ENCODE peak calls at places on chromosomes 6 and 20, in seven cellular contexts. G, P, J, F, Y, D and H are unnamed samples. For H3K4me1, the result is how much of the 10 kb centered on the place peaks cover.

GRCh38 chr6:113184736-113185135 is 672.4 kb upstream of the MARCKS start:
- DNase-seq in Y (peak), F (peak), D (peak), G (no peak), P (peak), J (no peak), H (no peak)

GRCh38 chr20:39822667-39823066 is 860.5 kb downstream of the DHX35 start:
- DNase-seq in F (no peak), D (no peak), Y (no peak), G (no peak), J (no peak), P (peak), H (no peak)

GRCh38 chr6:118597636-118598035 is 49.5 kb downstream of the PLN start:
- DNase-seq in P (no peak), J (no peak), G (no peak), D (no peak), F (no peak), Y (no peak), H (no peak)

GRCh38 chr6:157240059-157240959 is 83.0 kb downstream of the TMEM242 start:
- DNase-seq in J (no peak), G (no peak), Y (no peak), D (peak), P (peak), F (peak), H (no peak)

GRCh38 chr6:33199687-33200233 is 705 bp downstream of the RXRB start:
- DNase-seq in Y (peak), F (peak), J (no peak), G (no peak), D (peak), P (peak), H (no peak)

GRCh38 chr6:8170245-8170644 is 67.9 kb upstream of the EEF1E1 start:
- DNase-seq in F (no peak), Y (no peak), D (no peak), P (no peak), J (no peak), G (no peak), H (no peak)

GRCh38 chr6:5314191-5314865 is 53.0 kb downstream of the FARS2 start:
- DNase-seq in J (no peak), G (no peak), P (no peak), Y (no peak), D (no peak), F (no peak), H (no peak)

GRCh38 chr6:116012471-116012949 is 48.2 kb downstream of the FRK start:
- DNase-seq in G (no peak), F (no peak), Y (no peak), D (no peak), P (peak), J (no peak), H (no peak)

GRCh38 chr6:27294409-27294808 is 17.7 kb downstream of the POM121L2 start:
- DNase-seq in J (no peak), F (no peak), D (no peak), Y (no peak), G (no peak), P (no peak), H (no peak)

GRCh38 chr20:6855806-6856205 is 88.3 kb downstream of the BMP2 start:
- DNase-seq in F (no peak), G (no peak), Y (no peak), P (no peak), D (no peak), J (no peak), H (no peak)

GRCh38 chr20:14406495-14406894 is 69.1 kb upstream of the FLRT3 start:
- DNase-seq in Y (no peak), G (no peak), P (peak), J (no peak), F (no peak), D (no peak), H (no peak)

GRCh38 chr6:1972961-1973360 is 272.4 kb downstream of the GMDS start:
- DNase-seq in P (no peak), F (no peak), Y (no peak), G (no peak), D (no peak), J (no peak), H (no peak)

GRCh38 chr6:99151634-99152344 is 197.7 kb downstream of the FAXC start:
- DNase-seq in Y (peak), F (no peak), J (no peak), D (peak), P (peak), G (peak), H (peak)

GRCh38 chr6:155417454-155417853 is 38.2 kb downstream of the NOX3 start:
- DNase-seq in F (no peak), G (no peak), Y (no peak), D (no peak), P (no peak), J (no peak), H (no peak)

GRCh38 chr6:155424201-155424600 is 31.4 kb downstream of the NOX3 start:
- DNase-seq in D (no peak), J (no peak), G (no peak), Y (no peak), F (no peak), P (no peak), H (no peak)

GRCh38 chr6:155419161-155419560 is 36.5 kb downstream of the NOX3 start:
- DNase-seq in J (no peak), F (no peak), G (no peak), Y (no peak), D (no peak), P (no peak), H (no peak)

GRCh38 chr6:155418017-155418749 is 37.5 kb downstream of the NOX3 start:
- DNase-seq in P (peak), J (peak), Y (peak), D (no peak), F (no peak), G (no peak), H (no peak)

DNA sequence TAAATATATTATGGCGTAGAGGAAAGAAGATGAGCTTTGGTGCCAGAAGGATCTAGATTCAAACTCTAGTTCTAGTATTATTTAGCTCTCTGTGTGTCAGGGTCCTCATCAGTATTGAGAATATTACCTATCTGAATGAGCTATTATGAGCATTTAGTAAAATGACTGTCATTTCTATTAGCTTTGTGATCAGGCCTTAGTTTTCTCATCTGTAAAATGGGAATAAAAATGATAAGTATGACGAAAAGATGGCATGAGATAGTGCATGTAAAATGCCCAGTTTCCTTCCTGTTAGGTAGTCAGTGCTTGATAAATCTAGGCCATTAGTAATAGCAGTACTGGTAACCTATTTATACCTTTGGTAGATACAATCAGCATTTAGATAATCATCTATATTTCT is 35.1 kb downstream of the NOX3 start:
- DNase-seq in F (no peak), D (no peak), G (no peak), Y (no peak), P (no peak), J (no peak), H (no peak)
- H3K4me1 ChIP-seq in F (under half), D (under half), G (under half), Y (under half), P (under half), J (under half), H (under half)

DNA sequence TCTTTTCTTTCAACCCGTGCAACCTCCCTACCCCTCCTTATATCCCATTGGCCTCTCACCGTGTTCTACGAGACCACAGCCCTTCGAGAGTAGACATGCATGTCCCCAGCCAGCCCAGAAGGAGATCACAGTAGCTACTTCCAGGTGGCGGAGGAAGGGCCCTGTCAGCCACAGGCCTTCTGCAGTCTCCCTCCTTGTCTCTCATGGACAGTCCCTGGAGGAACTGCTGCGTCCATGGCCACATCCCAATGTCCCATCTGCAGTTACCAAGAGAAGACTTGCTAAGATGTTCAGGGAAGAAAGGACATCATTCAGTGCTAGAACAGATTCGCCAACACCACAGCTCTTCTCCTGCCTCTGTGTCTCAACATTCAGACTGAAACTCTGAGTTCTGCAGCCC is 61.6 kb upstream of the QKI start:
- DNase-seq in D (peak), F (no peak), G (no peak), P (no peak), Y (no peak), J (no peak), H (no peak)
- H3K4me1 ChIP-seq in D (under half), F (under half), G (under half), P (under half), Y (under half), J (under half), H (under half)

GRCh38 chr6:168774381-168774780 is 333.4 kb downstream of the SMOC2 start:
- DNase-seq in Y (no peak), P (peak), F (no peak), J (no peak), G (no peak), D (no peak), H (no peak)
- H3K4me1 ChIP-seq in Y (under half), P (under half), F (under half), J (under half), G (under half), D (under half), H (under half)

GRCh38 chr6:79872986-79873385 is 74.4 kb downstream of the ELOVL4 start:
- DNase-seq in Y (no peak), G (no peak), F (no peak), J (no peak), P (peak), D (no peak), H (no peak)
- H3K4me1 ChIP-seq in Y (under half), G (under half), F (under half), J (under half), P (under half), D (under half), H (under half)

DNA sequence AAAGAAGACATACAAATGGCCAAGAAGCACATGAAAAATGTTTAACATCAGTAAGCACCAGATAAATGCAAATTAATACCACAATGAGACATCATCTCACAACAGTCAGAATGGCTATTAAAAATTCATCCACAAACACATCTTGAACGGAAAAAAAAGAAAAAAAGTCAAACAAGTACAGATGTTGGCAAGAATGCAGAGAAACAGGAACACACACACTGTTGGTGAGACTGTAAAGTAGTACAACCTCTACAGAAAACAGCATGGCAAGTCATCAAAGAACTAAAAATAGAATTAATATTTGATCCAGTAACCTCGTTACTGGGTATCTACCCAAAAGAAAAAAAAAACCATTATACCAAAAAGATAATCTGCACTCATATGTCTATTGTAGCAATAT is 6.5 kb downstream of the STX7 start:
- DNase-seq in J (no peak), G (no peak), F (no peak), Y (no peak), P (no peak), D (no peak), H (no peak)
- H3K4me1 ChIP-seq in J (under half), G (under half), F (under half), Y (under half), P (under half), D (under half), H (under half)

GRCh38 chr6:44065443-44066115 is 61.7 kb downstream of the MRPL14 start:
- DNase-seq in D (peak), J (no peak), F (no peak), G (no peak), Y (no peak), P (no peak), H (no peak)

GRCh38 chr6:44063561-44064059 is 63.6 kb downstream of the MRPL14 start:
- DNase-seq in P (no peak), D (peak), G (no peak), F (no peak), J (no peak), Y (no peak), H (no peak)

GRCh38 chr6:44062771-44063560 is 64.3 kb downstream of the MRPL14 start:
- DNase-seq in G (no peak), P (peak), Y (peak), D (peak), J (no peak), F (no peak), H (no peak)

GRCh38 chr6:44064948-44065272 is 62.3 kb downstream of the MRPL14 start:
- DNase-seq in P (no peak), G (no peak), F (no peak), J (no peak), Y (no peak), D (no peak), H (no peak)

DNA sequence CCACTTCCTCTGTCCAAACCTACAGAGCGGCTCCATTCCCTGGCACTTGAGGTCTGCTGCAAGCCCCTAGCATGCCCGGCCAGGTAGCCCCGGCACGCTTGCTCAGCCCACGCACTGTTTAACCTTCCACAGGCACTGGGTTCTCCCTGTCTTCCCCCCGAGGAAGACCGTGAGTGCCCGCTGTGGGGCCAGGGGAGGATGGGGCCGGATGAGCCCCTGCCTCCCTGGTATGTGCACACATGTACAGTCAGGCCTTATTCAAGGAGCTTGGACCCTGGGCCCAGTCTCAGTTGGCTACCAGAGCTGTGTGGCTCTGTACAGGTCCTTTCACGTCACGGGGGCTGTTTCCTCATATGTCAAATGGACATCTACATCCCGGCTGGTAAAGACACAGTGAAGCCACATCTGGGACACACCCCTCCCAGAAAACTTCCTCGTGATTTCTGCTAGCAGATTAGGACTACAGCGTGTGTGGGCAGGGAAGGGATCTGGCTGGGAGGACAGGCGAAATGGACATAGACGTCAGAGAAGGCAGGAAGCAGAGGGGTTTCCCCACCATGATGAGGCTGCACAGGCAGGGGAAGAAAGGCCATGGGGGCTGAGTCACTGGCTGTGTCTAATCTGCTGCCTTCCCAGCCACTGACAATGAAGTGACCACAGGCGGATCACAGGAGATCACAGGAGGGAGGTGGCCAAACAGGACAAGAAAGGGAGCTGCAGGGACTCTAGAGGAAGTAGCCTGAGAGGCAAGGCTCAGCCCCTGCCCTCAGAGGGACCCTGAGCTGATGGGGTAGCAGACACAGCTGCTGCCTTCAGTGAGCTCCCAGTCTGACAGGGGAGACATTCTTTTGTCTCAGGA is 62.9 kb downstream of the MRPL14 start:
- DNase-seq in F (peak), G (no peak), D (peak), Y (peak), J (no peak), P (peak), H (no peak)
- H3K4me1 ChIP-seq in F (under half), G (under half), D (under half), Y (under half), J (under half), P (under half), H (under half)

GRCh38 chr20:49563015-49563980 is 4.6 kb downstream of the PTGIS start:
- DNase-seq in P (no peak), D (no peak), J (no peak), F (peak), Y (no peak), G (no peak), H (no peak)
- H3K4me1 ChIP-seq in P (under half), D (under half), J (under half), F (under half), Y (under half), G (under half), H (under half)